ENCODE peak calls at places on chromosome 18, in nine cellular contexts. One of them, this sample, is unnamed.

GRCh38 chr18:49784427-49785185 is 28.7 kb downstream of the ACAA2 start:
- DNase-seq in Daoy: no peak
- DNase-seq in GM04504: peak
- DNase-seq in kidney epithelial cell: no peak
- DNase-seq in NCI-H2029: no peak
- DNase-seq in SK-N-SH: no peak
- DNase-seq in adrenal gland: no peak
- DNase-seq in GF-D8: no peak
- DNase-seq in fibroblast of pulmonary artery: peak
- DNase-seq in this sample: no peak

GRCh38 chr18:30903566-30903965 is 139.0 kb downstream of the DSC3 start:
- DNase-seq in Daoy: peak
- DNase-seq in adrenal gland: no peak
- DNase-seq in fibroblast of pulmonary artery: no peak
- DNase-seq in GF-D8: no peak
- DNase-seq in SK-N-SH: no peak
- DNase-seq in NCI-H2029: no peak
- DNase-seq in GM04504: no peak
- DNase-seq in kidney epithelial cell: peak
- DNase-seq in this sample: no peak

GRCh38 chr18:55073116-55073515 is 113.9 kb upstream of the CCDC68 start:
- DNase-seq in kidney epithelial cell: no peak
- DNase-seq in NCI-H2029: no peak
- DNase-seq in SK-N-SH: no peak
- DNase-seq in fibroblast of pulmonary artery: no peak
- DNase-seq in GM04504: no peak
- DNase-seq in Daoy: no peak
- DNase-seq in adrenal gland: no peak
- DNase-seq in GF-D8: no peak
- DNase-seq in this sample: no peak

GRCh38 chr18:51196116-51196810 is 1.2 kb downstream of the MEX3C start:
- DNase-seq in fibroblast of pulmonary artery: peak
- DNase-seq in adrenal gland: peak
- DNase-seq in GF-D8: no peak
- DNase-seq in NCI-H2029: no peak
- DNase-seq in SK-N-SH: no peak
- DNase-seq in GM04504: no peak
- DNase-seq in Daoy: no peak
- DNase-seq in kidney epithelial cell: no peak
- DNase-seq in this sample: peak

GRCh38 chr18:75208055-75208835 is 694 bp downstream of the PTGR3 start:
- DNase-seq in GF-D8: peak
- DNase-seq in adrenal gland: peak
- DNase-seq in SK-N-SH: peak
- DNase-seq in NCI-H2029: no peak
- DNase-seq in GM04504: no peak
- DNase-seq in Daoy: peak
- DNase-seq in kidney epithelial cell: no peak
- DNase-seq in fibroblast of pulmonary artery: peak
- DNase-seq in this sample: no peak

GRCh38 chr18:51196811-51197660 is 445 bp downstream of the MEX3C start:
- DNase-seq in SK-N-SH: peak
- DNase-seq in Daoy: peak
- DNase-seq in NCI-H2029: no peak
- DNase-seq in adrenal gland: peak
- DNase-seq in GF-D8: peak
- DNase-seq in fibroblast of pulmonary artery: peak
- DNase-seq in kidney epithelial cell: no peak
- DNase-seq in GM04504: no peak
- DNase-seq in this sample: no peak

GRCh38 chr18:48293954-48294893 is 115.0 kb downstream of the ZBTB7C start:
- DNase-seq in fibroblast of pulmonary artery: no peak
- DNase-seq in SK-N-SH: peak
- DNase-seq in kidney epithelial cell: no peak
- DNase-seq in GF-D8: no peak
- DNase-seq in Daoy: peak
- DNase-seq in NCI-H2029: peak
- DNase-seq in GM04504: no peak
- DNase-seq in adrenal gland: peak
- DNase-seq in this sample: no peak

GRCh38 chr18:76679259-76679658 is 143.1 kb upstream of the ZNF236 start:
- DNase-seq in kidney epithelial cell: no peak
- DNase-seq in NCI-H2029: no peak
- DNase-seq in SK-N-SH: no peak
- DNase-seq in Daoy: no peak
- DNase-seq in adrenal gland: peak
- DNase-seq in GF-D8: no peak
- DNase-seq in GM04504: no peak
- DNase-seq in fibroblast of pulmonary artery: no peak
- DNase-seq in this sample: no peak

GRCh38 chr18:72700961-72701710 is 157.0 kb upstream of the CBLN2 start:
- DNase-seq in NCI-H2029: no peak
- DNase-seq in fibroblast of pulmonary artery: peak
- DNase-seq in GF-D8: no peak
- DNase-seq in kidney epithelial cell: no peak
- DNase-seq in SK-N-SH: peak
- DNase-seq in GM04504: no peak
- DNase-seq in Daoy: peak
- DNase-seq in adrenal gland: no peak
- DNase-seq in this sample: no peak

GRCh38 chr18:26052497-26052896 is 37.9 kb downstream of the SS18 start:
- DNase-seq in GF-D8: no peak
- DNase-seq in Daoy: no peak
- DNase-seq in NCI-H2029: no peak
- DNase-seq in fibroblast of pulmonary artery: no peak
- DNase-seq in GM04504: no peak
- DNase-seq in SK-N-SH: no peak
- DNase-seq in kidney epithelial cell: no peak
- DNase-seq in adrenal gland: no peak
- DNase-seq in this sample: no peak

GRCh38 chr18:12599543-12599942 is 58.4 kb downstream of the SPIRE1 start:
- DNase-seq in Daoy: no peak
- DNase-seq in NCI-H2029: peak
- DNase-seq in fibroblast of pulmonary artery: no peak
- DNase-seq in GF-D8: no peak
- DNase-seq in SK-N-SH: no peak
- DNase-seq in kidney epithelial cell: no peak
- DNase-seq in adrenal gland: no peak
- DNase-seq in GM04504: no peak
- DNase-seq in this sample: no peak

GRCh38 chr18:22559414-22560282 is 141.9 kb upstream of the CTAGE1 start:
- DNase-seq in fibroblast of pulmonary artery: peak
- DNase-seq in NCI-H2029: no peak
- DNase-seq in SK-N-SH: peak
- DNase-seq in GF-D8: no peak
- DNase-seq in GM04504: no peak
- DNase-seq in adrenal gland: peak
- DNase-seq in kidney epithelial cell: no peak
- DNase-seq in Daoy: peak
- DNase-seq in this sample: no peak

GRCh38 chr18:47968721-47969120 is 38.3 kb upstream of the SMAD2 start:
- DNase-seq in SK-N-SH: no peak
- DNase-seq in NCI-H2029: no peak
- DNase-seq in GF-D8: no peak
- DNase-seq in adrenal gland: no peak
- DNase-seq in kidney epithelial cell: no peak
- DNase-seq in GM04504: no peak
- DNase-seq in Daoy: peak
- DNase-seq in fibroblast of pulmonary artery: no peak
- DNase-seq in this sample: no peak

GRCh38 chr18:10127721-10128120 is 213.9 kb downstream of the VAPA start:
- DNase-seq in Daoy: no peak
- DNase-seq in fibroblast of pulmonary artery: no peak
- DNase-seq in kidney epithelial cell: no peak
- DNase-seq in SK-N-SH: no peak
- DNase-seq in adrenal gland: no peak
- DNase-seq in GF-D8: no peak
- DNase-seq in GM04504: no peak
- DNase-seq in NCI-H2029: no peak
- DNase-seq in this sample: no peak

GRCh38 chr18:36297419-36298112 is at the start of gene FHOD3:
- DNase-seq in adrenal gland: peak
- DNase-seq in NCI-H2029: peak
- DNase-seq in GM04504: peak
- DNase-seq in SK-N-SH: peak
- DNase-seq in GF-D8: no peak
- DNase-seq in kidney epithelial cell: no peak
- DNase-seq in fibroblast of pulmonary artery: peak
- DNase-seq in Daoy: peak
- DNase-seq in this sample: no peak

GRCh38 chr18:55185391-55185790 is 226.1 kb upstream of the CCDC68 start:
- DNase-seq in adrenal gland: no peak
- DNase-seq in kidney epithelial cell: no peak
- DNase-seq in GM04504: no peak
- DNase-seq in GF-D8: no peak
- DNase-seq in Daoy: peak
- DNase-seq in fibroblast of pulmonary artery: no peak
- DNase-seq in NCI-H2029: no peak
- DNase-seq in SK-N-SH: no peak
- DNase-seq in this sample: no peak

GRCh38 chr18:23377669-23378469 is 75.2 kb upstream of the RIOK3 start:
- DNase-seq in SK-N-SH: no peak
- DNase-seq in kidney epithelial cell: peak
- DNase-seq in GM04504: peak
- DNase-seq in adrenal gland: no peak
- DNase-seq in Daoy: peak
- DNase-seq in NCI-H2029: no peak
- DNase-seq in GF-D8: no peak
- DNase-seq in fibroblast of pulmonary artery: peak
- DNase-seq in this sample: no peak

GRCh38 chr18:58998421-58999203 is 133.9 kb downstream of the ZNF532 start:
- DNase-seq in Daoy: peak
- DNase-seq in GM04504: peak
- DNase-seq in GF-D8: no peak
- DNase-seq in SK-N-SH: no peak
- DNase-seq in fibroblast of pulmonary artery: peak
- DNase-seq in adrenal gland: peak
- DNase-seq in kidney epithelial cell: no peak
- DNase-seq in NCI-H2029: no peak
- DNase-seq in this sample: no peak

GRCh38 chr18:45384137-45384998 is 230.9 kb upstream of the SLC14A2 start:
- DNase-seq in adrenal gland: peak
- DNase-seq in GF-D8: no peak
- DNase-seq in NCI-H2029: peak
- DNase-seq in Daoy: peak
- DNase-seq in SK-N-SH: peak
- DNase-seq in fibroblast of pulmonary artery: peak
- DNase-seq in kidney epithelial cell: no peak
- DNase-seq in GM04504: peak
- DNase-seq in this sample: peak

GRCh38 chr18:45611943-45612342 is 3.3 kb upstream of the SLC14A2 start:
- DNase-seq in kidney epithelial cell: no peak
- DNase-seq in Daoy: no peak
- DNase-seq in adrenal gland: peak
- DNase-seq in fibroblast of pulmonary artery: no peak
- DNase-seq in SK-N-SH: no peak
- DNase-seq in GM04504: no peak
- DNase-seq in GF-D8: no peak
- DNase-seq in NCI-H2029: no peak
- DNase-seq in this sample: no peak

GRCh38 chr18:55833543-55833942 is 245.6 kb upstream of the TCF4 start:
- DNase-seq in fibroblast of pulmonary artery: peak
- DNase-seq in GM04504: peak
- DNase-seq in adrenal gland: no peak
- DNase-seq in GF-D8: no peak
- DNase-seq in NCI-H2029: no peak
- DNase-seq in SK-N-SH: no peak
- DNase-seq in kidney epithelial cell: peak
- DNase-seq in Daoy: peak
- DNase-seq in this sample: no peak

GRCh38 chr18:195651-196050 is 37.3 kb downstream of the USP14 start:
- DNase-seq in GM04504: no peak
- DNase-seq in adrenal gland: no peak
- DNase-seq in kidney epithelial cell: no peak
- DNase-seq in fibroblast of pulmonary artery: no peak
- DNase-seq in SK-N-SH: no peak
- DNase-seq in NCI-H2029: no peak
- DNase-seq in GF-D8: no peak
- DNase-seq in Daoy: no peak
- DNase-seq in this sample: no peak

GRCh38 chr18:33010149-33010548 is 237.3 kb upstream of the KLHL14 start:
- DNase-seq in Daoy: peak
- DNase-seq in kidney epithelial cell: peak
- DNase-seq in adrenal gland: no peak
- DNase-seq in GF-D8: no peak
- DNase-seq in fibroblast of pulmonary artery: peak
- DNase-seq in SK-N-SH: no peak
- DNase-seq in NCI-H2029: no peak
- DNase-seq in GM04504: no peak
- DNase-seq in this sample: no peak

GRCh38 chr18:58402951-58403702 is 225.8 kb downstream of the ALPK2 start:
- DNase-seq in GM04504: no peak
- DNase-seq in adrenal gland: no peak
- DNase-seq in SK-N-SH: no peak
- DNase-seq in fibroblast of pulmonary artery: no peak
- DNase-seq in kidney epithelial cell: no peak
- DNase-seq in Daoy: no peak
- DNase-seq in NCI-H2029: no peak
- DNase-seq in GF-D8: no peak
- DNase-seq in this sample: no peak

GRCh38 chr18:3816601-3817363 is 366.8 kb downstream of the TGIF1 start:
- DNase-seq in GF-D8: no peak
- DNase-seq in adrenal gland: no peak
- DNase-seq in GM04504: peak
- DNase-seq in Daoy: peak
- DNase-seq in fibroblast of pulmonary artery: peak
- DNase-seq in NCI-H2029: no peak
- DNase-seq in SK-N-SH: no peak
- DNase-seq in kidney epithelial cell: peak
- DNase-seq in this sample: no peak

GRCh38 chr18:58792086-58792485 is 72.6 kb upstream of the ZNF532 start:
- DNase-seq in SK-N-SH: no peak
- DNase-seq in GM04504: no peak
- DNase-seq in adrenal gland: no peak
- DNase-seq in GF-D8: no peak
- DNase-seq in kidney epithelial cell: no peak
- DNase-seq in NCI-H2029: no peak
- DNase-seq in fibroblast of pulmonary artery: no peak
- DNase-seq in Daoy: no peak
- DNase-seq in this sample: no peak